ENCODE peak calls at places on chromosome 3, in four cellular contexts. C, X, F and A are unnamed samples. For H3K4me1, the result is how much of the 10 kb centered on the place peaks cover.

GRCh38 chr3:25155696-25156471 is 272.2 kb upstream of the RARB start:
- DNase-seq in F (no peak), X (no peak), C (no peak), A (no peak)

GRCh38 chr3:195895078-195895899 is 13.1 kb downstream of the TNK2 start:
- DNase-seq in X (no peak), C (no peak), F (peak), A (peak)

GRCh38 chr3:123096701-123097100 is 29.9 kb downstream of the PDIA5 start:
- DNase-seq in F (peak), X (peak), C (peak), A (peak)

GRCh38 chr3:147413712-147414325 is 4.7 kb downstream of the ZIC1 start:
- DNase-seq in X (no peak), F (no peak), C (no peak), A (no peak)

GRCh38 chr3:85148056-85148455 is 189.3 kb downstream of the CADM2 start:
- DNase-seq in F (no peak), C (no peak), X (no peak), A (no peak)

GRCh38 chr3:108250626-108251025 is 28.4 kb upstream of the IFT57 start:
- DNase-seq in F (no peak), X (no peak), C (no peak), A (no peak)

GRCh38 chr3:149658444-149659172 is 783 bp upstream of the WWTR1 start:
- DNase-seq in C (peak), X (peak), F (peak), A (peak)

GRCh38 chr3:136634821-136635220 is 117.4 kb downstream of the STAG1 start:
- DNase-seq in F (no peak), C (no peak), X (no peak), A (no peak)

GRCh38 chr3:177056927-177057326 is 140.4 kb downstream of the TBL1XR1 start:
- DNase-seq in X (no peak), F (no peak), C (no peak), A (no peak)

GRCh38 chr3:54191220-54191619 is 68.9 kb downstream of the CACNA2D3 start:
- DNase-seq in X (no peak), C (no peak), F (no peak), A (no peak)

GRCh38 chr3:79598594-79598993 is 169.2 kb downstream of the ROBO1 start:
- DNase-seq in X (peak), C (no peak), F (no peak), A (no peak)

GRCh38 chr3:136819784-136820640 is 1.1 kb downstream of the SLC35G2 start:
- DNase-seq in F (peak), C (peak), X (peak), A (peak)

GRCh38 chr3:134608957-134609525 is 41.8 kb downstream of the KY start:
- DNase-seq in F (no peak), X (no peak), C (no peak), A (no peak)

GRCh38 chr3:12158387-12159226 is at the start of gene TIMP4:
- DNase-seq in F (peak), C (peak), X (peak), A (peak)

GRCh38 chr3:176651622-176652021 is 545.7 kb downstream of the TBL1XR1 start:
- DNase-seq in F (no peak), C (no peak), X (no peak), A (no peak)

GRCh38 chr3:197367081-197367780 is 68.8 kb upstream of the DLG1 start:
- DNase-seq in F (peak), C (no peak), X (no peak), A (no peak)

GRCh38 chr3:60017631-60018030 is 967.8 kb upstream of the CFAP20DC start:
- DNase-seq in F (no peak), X (no peak), C (no peak), A (no peak)

GRCh38 chr3:184314700-184315505 is 497 bp downstream of the EIF4G1 start:
- DNase-seq in C (peak), X (peak), F (peak), A (peak)

GRCh38 chr3:60243456-60243855 is 1007.8 kb downstream of the FHIT start:
- DNase-seq in C (no peak), F (no peak), X (no peak), A (no peak)

GRCh38 chr3:308597-309321 is 112.2 kb downstream of the CHL1 start:
- DNase-seq in C (no peak), F (no peak), X (no peak), A (no peak)

GRCh38 chr3:189342811-189343210 is 171.0 kb downstream of the TPRG1 start:
- DNase-seq in C (no peak), F (no peak), X (no peak), A (no peak)

GRCh38 chr3:52238761-52239701 is at the start of gene TWF2:
- DNase-seq in F (peak), C (peak), X (peak), A (peak)

GRCh38 chr3:98855811-98856400 is 45.6 kb downstream of the DCBLD2 start:
- DNase-seq in F (peak), X (no peak), C (no peak), A (no peak)

GRCh38 chr3:111072016-111072891 is 638 bp downstream of the NECTIN3 start:
- DNase-seq in X (peak), C (peak), F (peak), A (peak)

GRCh38 chr3:107429330-107430181 is 52.3 kb downstream of the CCDC54 start:
- DNase-seq in C (peak), F (peak), X (peak), A (peak)

GRCh38 chr3:192812736-192813383 is 85.5 kb upstream of the FGF12 start:
- DNase-seq in X (no peak), C (peak), F (peak), A (no peak)

GRCh38 chr3:48502728-48503168 is 1.2 kb downstream of the SHISA5 start:
- DNase-seq in F (no peak), C (peak), X (peak), A (no peak)

GRCh38 chr3:186789554-186790260 is 6.3 kb downstream of the EIF4A2 start:
- DNase-seq in X (no peak), F (peak), C (no peak), A (no peak)

GRCh38 chr3:186788482-186789370 is 5.3 kb downstream of the EIF4A2 start:
- DNase-seq in X (no peak), C (no peak), F (no peak), A (no peak)

GRCh38 chr3:186786810-186787375 is 3.5 kb downstream of the EIF4A2 start:
- DNase-seq in X (no peak), F (no peak), C (no peak), A (no peak)

GRCh38 chr3:186785517-186786018 is 2.2 kb downstream of the EIF4A2 start:
- DNase-seq in F (no peak), C (no peak), X (no peak), A (no peak)

GRCh38 chr3:186787642-186788481 is 4.5 kb downstream of the EIF4A2 start:
- DNase-seq in C (no peak), X (no peak), F (no peak), A (no peak)
- H3K4me3 ChIP-seq in C (no peak), X (no peak), F (no peak), A (no peak)

DNA sequence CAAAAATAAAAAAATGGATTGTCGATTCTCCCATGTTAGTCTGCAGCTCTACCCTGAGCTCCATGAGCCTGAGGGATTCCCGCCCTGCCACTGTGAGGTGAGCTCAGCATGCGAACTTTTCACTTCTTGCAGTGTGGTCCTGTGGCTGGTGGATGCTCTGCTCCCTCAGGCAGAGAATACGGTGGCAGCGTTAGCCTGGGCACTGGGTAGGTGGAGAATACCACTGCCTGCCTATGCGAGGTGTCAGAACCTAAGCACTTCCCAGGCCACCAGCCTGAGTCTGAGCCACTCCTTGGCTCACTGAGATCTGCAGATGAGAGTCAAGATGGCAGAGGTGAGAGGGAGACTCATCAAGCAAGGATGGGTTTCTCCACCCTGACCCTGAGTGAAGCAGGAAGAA is 70.1 kb downstream of the ITGB5 start:
- DNase-seq in F (no peak), C (no peak), X (no peak), A (no peak)
- H3K4me1 ChIP-seq in F (under half), C (under half), X (under half), A (under half)

DNA sequence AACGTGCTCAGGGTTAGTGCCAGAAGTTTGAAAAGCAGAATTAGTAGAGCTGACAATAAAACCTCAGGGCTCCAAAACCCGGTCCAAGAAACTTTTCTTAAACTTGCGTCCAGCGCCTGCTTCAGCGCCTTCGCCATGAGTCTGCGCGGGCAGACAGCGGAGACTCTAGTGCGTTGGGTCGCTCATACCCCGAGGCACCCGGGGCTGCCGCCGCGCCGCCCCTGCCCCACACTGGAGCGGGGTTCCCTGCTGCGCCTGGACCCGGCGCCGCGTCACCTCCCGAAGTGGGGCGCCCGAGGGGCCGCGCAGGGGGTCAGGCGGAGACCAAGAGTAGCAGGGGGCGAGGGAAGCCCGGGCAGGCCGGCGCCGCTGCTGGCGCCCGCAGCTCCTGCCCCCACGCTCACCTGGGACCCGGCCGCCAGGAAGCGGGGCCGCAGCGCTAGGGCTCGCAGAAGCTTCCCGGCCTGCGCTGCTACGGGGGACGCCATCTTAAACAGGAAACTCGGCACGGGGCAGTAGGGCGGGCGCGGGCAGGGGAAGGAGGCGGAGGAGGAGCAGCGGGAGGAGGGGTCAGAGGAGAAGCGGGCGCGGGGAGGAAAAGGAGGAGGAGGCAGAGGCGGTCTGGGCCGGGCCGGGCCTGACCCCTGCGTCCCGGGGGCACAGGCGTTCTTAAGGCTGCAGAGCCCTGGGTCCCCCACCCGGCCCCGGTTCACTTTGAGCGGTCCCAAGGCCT is at the start of gene SUCLG2:
- DNase-seq in C (peak), F (peak), X (peak), A (peak)
- TF ChIP-seq POLR2A in C (peak), F (peak), X (peak), A (peak)

GRCh38 chr3:121722346-121722745 is 27.2 kb downstream of the GOLGB1 start:
- DNase-seq in X (no peak), C (no peak), F (no peak), A (no peak)
- H3K4me3 ChIP-seq in X (no peak), C (no peak), F (no peak), A (no peak)

DNA sequence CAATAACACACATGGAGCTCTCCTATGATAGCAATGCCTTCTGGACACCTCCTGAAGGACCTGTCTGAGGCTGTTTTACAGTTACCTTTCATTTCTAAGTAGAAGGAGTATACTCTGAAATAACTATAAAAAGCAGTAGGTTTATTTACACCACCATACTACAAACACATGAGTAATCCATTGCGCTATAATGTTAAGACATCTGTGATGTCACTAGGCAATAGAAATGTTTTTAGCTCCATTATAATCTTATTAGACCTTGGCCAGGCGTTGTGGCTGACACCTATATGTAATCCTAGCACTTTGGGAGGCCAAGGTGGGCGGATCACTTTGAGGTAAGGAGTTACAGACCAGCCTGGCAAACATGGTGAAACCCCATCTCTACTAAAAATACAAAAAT is 24.7 kb downstream of the PXK start:
- DNase-seq in C (no peak), F (peak), X (no peak), A (no peak)
- H3K4me1 ChIP-seq in C (under half), F (under half), X (under half), A (under half)

GRCh38 chr3:124887177-124887995 is at the start of gene ITGB5:
- DNase-seq in C (peak), F (peak), X (peak), A (peak)
- TF ChIP-seq POLR2A in C (peak), F (peak), X (peak), A (peak)